ENCODE peak calls at places on chromosome 20, in five cellular contexts. One of them, this sample, is unnamed.
A peak's percentile ranks its signal among the peaks of the same experiment; 100 is the strongest.

GRCh38 chr20:3651204-3651970 is 11.8 kb downstream of the GFRA4 start:
- DNase-seq in AG09309: no peak
- DNase-seq in astrocyte: no peak
- DNase-seq in epithelial cell of esophagus: no peak
- DNase-seq in lung: no peak
- DNase-seq in this sample: no peak

GRCh38 chr20:38732981-38733380 is 8.7 kb downstream of the SLC32A1 start:
- DNase-seq in epithelial cell of esophagus: no peak
- DNase-seq in lung: no peak
- DNase-seq in astrocyte: no peak
- DNase-seq in AG09309: no peak
- DNase-seq in this sample: no peak

GRCh38 chr20:36467076-36467999 is 74.0 kb upstream of the MYL9 start:
- DNase-seq in lung: peak; percentile 52
- DNase-seq in AG09309: no peak
- DNase-seq in astrocyte: no peak
- DNase-seq in epithelial cell of esophagus: peak; percentile 83
- DNase-seq in this sample: no peak

GRCh38 chr20:59598625-59599310 is 5.6 kb upstream of the PHACTR3 start:
- DNase-seq in AG09309: no peak
- DNase-seq in astrocyte: no peak
- DNase-seq in lung: no peak
- DNase-seq in epithelial cell of esophagus: peak; percentile 37
- DNase-seq in this sample: no peak

GRCh38 chr20:19838981-19839576 is 81.0 kb downstream of the RIN2 start:
- DNase-seq in lung: no peak
- DNase-seq in epithelial cell of esophagus: no peak
- DNase-seq in astrocyte: no peak
- DNase-seq in AG09309: no peak
- DNase-seq in this sample: no peak

GRCh38 chr20:41631826-41632225 is 13.6 kb upstream of the CHD6 start:
- DNase-seq in lung: no peak
- DNase-seq in AG09309: peak; percentile 33
- DNase-seq in astrocyte: peak; percentile 84
- DNase-seq in epithelial cell of esophagus: no peak
- DNase-seq in this sample: no peak

GRCh38 chr20:8043687-8044278 is 24.2 kb upstream of the TMX4 start:
- DNase-seq in lung: no peak
- DNase-seq in astrocyte: peak; percentile 23
- DNase-seq in epithelial cell of esophagus: peak; percentile 72
- DNase-seq in AG09309: peak; percentile 24
- DNase-seq in this sample: no peak

GRCh38 chr20:44637490-44638372 is 13.8 kb downstream of the ADA start:
- DNase-seq in epithelial cell of esophagus: no peak
- DNase-seq in AG09309: no peak
- DNase-seq in lung: no peak
- DNase-seq in astrocyte: no peak
- DNase-seq in this sample: no peak

GRCh38 chr20:42701948-42702347 is 487.8 kb downstream of the PTPRT start:
- DNase-seq in astrocyte: no peak
- DNase-seq in lung: no peak
- DNase-seq in AG09309: no peak
- DNase-seq in epithelial cell of esophagus: no peak
- DNase-seq in this sample: no peak

GRCh38 chr20:26163890-26164289 is 467.2 kb upstream of the ZNF337 start:
- DNase-seq in epithelial cell of esophagus: peak; percentile 27
- DNase-seq in AG09309: peak; percentile 55
- DNase-seq in astrocyte: peak; percentile 95
- DNase-seq in lung: no peak
- DNase-seq in this sample: peak; percentile 75

GRCh38 chr20:31606928-31607639 is 2.0 kb downstream of the ID1 start:
- DNase-seq in lung: peak; percentile 39
- DNase-seq in epithelial cell of esophagus: peak; percentile 63
- DNase-seq in AG09309: no peak
- DNase-seq in astrocyte: peak; percentile 81
- DNase-seq in this sample: no peak

GRCh38 chr20:19781235-19781634 is 23.2 kb downstream of the RIN2 start:
- DNase-seq in lung: no peak
- DNase-seq in AG09309: no peak
- DNase-seq in astrocyte: no peak
- DNase-seq in epithelial cell of esophagus: no peak
- DNase-seq in this sample: no peak

GRCh38 chr20:4050581-4050980 is 35.2 kb upstream of the RNF24 start:
- DNase-seq in lung: no peak
- DNase-seq in epithelial cell of esophagus: no peak
- DNase-seq in AG09309: no peak
- DNase-seq in astrocyte: no peak
- DNase-seq in this sample: no peak

GRCh38 chr20:32482251-32483220 is 102.6 kb downstream of the NOL4L start:
- DNase-seq in AG09309: no peak
- DNase-seq in lung: no peak
- DNase-seq in astrocyte: no peak
- DNase-seq in epithelial cell of esophagus: peak; percentile 30
- DNase-seq in this sample: no peak

GRCh38 chr20:3233991-3234498 is 4.9 kb downstream of the SLC4A11 start:
- DNase-seq in epithelial cell of esophagus: no peak
- DNase-seq in lung: no peak
- DNase-seq in astrocyte: no peak
- DNase-seq in AG09309: no peak
- DNase-seq in this sample: no peak

GRCh38 chr20:18717062-18717461 is 96.5 kb upstream of the SCP2D1 start:
- DNase-seq in AG09309: no peak
- DNase-seq in astrocyte: no peak
- DNase-seq in epithelial cell of esophagus: no peak
- DNase-seq in lung: no peak
- DNase-seq in this sample: no peak

GRCh38 chr20:63538204-63539091 is 1.3 kb upstream of the PTK6 start:
- DNase-seq in lung: peak; percentile 81
- DNase-seq in epithelial cell of esophagus: peak; percentile 75
- DNase-seq in AG09309: no peak
- DNase-seq in astrocyte: no peak
- DNase-seq in this sample: no peak
- H3K4me3 ChIP-seq in lung: no peak overlapping the region
- H3K4me3 ChIP-seq in epithelial cell of esophagus: no peak overlapping the region
- H3K4me3 ChIP-seq in AG09309: peak overlapping the region; percentile 26
- H3K4me3 ChIP-seq in astrocyte: no peak overlapping the region
- H3K4me3 ChIP-seq in this sample: peak overlapping the region; percentile 44

DNA sequence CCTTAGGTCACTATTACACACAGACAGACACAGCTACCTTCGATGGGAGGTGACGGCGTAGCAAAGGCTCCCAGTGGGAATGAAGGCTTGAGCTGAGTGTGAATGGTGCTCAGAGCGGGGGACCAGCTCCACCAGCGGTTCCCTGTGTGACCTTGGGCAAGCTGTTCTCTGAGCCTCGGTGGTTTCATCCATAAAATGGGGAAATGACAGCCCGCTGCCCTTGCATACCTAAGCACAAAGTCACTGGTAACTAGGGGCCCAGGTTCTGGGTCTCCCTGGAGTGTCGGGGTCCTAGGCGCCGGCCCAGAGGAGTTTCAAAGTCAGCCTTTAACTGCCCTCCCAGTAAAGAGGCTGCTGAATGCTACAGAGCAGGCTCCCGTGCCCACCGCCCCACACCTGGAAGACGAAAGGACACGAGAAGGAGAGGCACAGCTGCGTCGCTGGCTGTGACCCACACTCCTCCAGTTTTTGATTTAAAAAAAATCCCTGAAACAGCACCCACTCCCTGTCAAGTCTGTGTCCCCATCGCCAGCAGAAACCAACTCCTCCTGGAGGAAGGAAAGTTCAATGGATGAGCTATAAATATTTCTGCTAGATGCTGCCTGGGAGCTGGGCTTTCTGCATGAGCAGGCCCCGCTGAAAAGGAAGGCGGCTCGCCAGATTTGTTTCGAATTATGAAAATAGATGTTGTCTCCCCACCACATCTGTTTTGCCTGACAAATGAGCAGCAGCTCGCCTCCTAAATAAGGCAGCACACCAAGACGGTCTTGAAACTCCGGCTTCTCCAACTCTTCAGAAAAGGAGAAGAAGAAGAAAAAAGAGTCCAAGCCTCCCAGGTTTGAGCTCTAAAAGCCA is 27.4 kb downstream of the PMEPA1 start:
- DNase-seq in AG09309: no peak
- DNase-seq in lung: no peak
- DNase-seq in epithelial cell of esophagus: no peak
- DNase-seq in astrocyte: no peak
- DNase-seq in this sample: no peak
- H3K4me3 ChIP-seq in AG09309: no peak overlapping the region
- H3K4me3 ChIP-seq in lung: no peak overlapping the region
- H3K4me3 ChIP-seq in epithelial cell of esophagus: no peak overlapping the region
- H3K4me3 ChIP-seq in astrocyte: no peak overlapping the region
- H3K4me3 ChIP-seq in this sample: no peak overlapping the region

GRCh38 chr20:51526754-51527153 is 15.8 kb downstream of the NFATC2 start:
- DNase-seq in astrocyte: no peak
- DNase-seq in AG09309: no peak
- DNase-seq in lung: no peak
- DNase-seq in epithelial cell of esophagus: no peak
- DNase-seq in this sample: no peak

GRCh38 chr20:51529758-51530157 is 12.8 kb downstream of the NFATC2 start:
- DNase-seq in AG09309: no peak
- DNase-seq in lung: no peak
- DNase-seq in epithelial cell of esophagus: no peak
- DNase-seq in astrocyte: no peak
- DNase-seq in this sample: no peak

GRCh38 chr20:51531141-51531710 is 11.3 kb downstream of the NFATC2 start:
- DNase-seq in astrocyte: peak; percentile 39
- DNase-seq in epithelial cell of esophagus: peak; percentile 97
- DNase-seq in AG09309: no peak
- DNase-seq in lung: no peak
- DNase-seq in this sample: no peak

GRCh38 chr20:51528263-51529026 is 14.1 kb downstream of the NFATC2 start:
- DNase-seq in lung: no peak
- DNase-seq in epithelial cell of esophagus: no peak
- DNase-seq in astrocyte: no peak
- DNase-seq in AG09309: no peak
- DNase-seq in this sample: no peak

DNA sequence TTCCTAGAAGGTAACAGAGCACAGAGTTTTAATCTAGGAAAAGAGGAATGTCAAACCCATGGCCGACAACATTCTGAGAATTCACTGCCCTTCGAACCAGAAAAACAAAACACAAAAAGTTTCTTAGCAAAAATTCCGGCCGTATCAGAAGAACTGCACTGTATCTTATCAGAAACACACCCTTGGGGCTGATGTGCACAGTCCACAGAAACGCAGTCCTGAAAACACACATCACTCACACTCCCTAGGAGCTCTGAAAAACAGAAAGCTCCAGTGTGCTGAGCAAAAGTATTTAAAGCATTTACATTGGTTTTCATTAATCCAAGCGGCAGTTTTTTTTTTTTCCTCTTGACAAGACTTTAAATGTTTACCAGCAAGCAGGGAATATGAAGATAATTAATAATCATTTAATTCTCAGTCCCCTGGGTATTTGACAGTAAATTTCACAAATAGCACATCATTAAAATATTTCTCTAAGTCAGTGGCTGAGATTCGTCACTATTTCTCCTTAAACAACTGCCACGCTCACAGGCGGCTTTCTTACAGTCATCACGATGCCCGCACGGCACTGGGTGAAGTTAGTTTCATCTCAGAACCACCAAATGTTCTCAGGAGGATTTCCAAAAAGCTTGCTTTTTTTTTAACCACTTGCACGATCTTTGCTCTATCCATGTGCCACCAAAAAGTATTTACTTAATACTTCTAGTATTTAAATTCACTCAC is 13.3 kb downstream of the NFATC2 start:
- DNase-seq in astrocyte: peak; percentile 48
- DNase-seq in AG09309: peak; percentile 44
- DNase-seq in lung: no peak
- DNase-seq in epithelial cell of esophagus: no peak
- DNase-seq in this sample: no peak
- H3K4me3 ChIP-seq in astrocyte: no peak overlapping the region
- H3K4me3 ChIP-seq in AG09309: no peak overlapping the region
- H3K4me3 ChIP-seq in lung: no peak overlapping the region
- H3K4me3 ChIP-seq in epithelial cell of esophagus: no peak overlapping the region
- H3K4me3 ChIP-seq in this sample: peak overlapping the region; percentile 24

DNA sequence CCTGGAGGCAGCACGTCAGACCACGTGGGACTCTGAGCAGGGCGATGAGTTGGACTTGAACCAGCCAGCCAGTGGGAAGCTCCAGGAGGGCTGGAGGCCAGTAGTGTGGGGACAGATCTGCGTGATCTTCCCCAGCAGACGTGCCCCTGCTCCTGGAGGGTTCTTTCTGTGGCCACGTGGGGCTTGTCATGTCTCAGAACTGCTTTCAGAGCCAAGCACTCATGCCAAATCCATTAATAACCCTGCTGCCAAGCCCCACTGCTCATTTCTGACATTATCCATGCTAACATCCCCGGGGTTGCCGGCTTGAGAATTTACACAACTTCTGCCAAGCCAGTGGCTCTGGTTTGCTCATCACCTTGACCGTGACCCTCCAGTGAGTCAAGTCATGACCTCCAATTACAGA is 38.3 kb downstream of the SIRPA start:
- DNase-seq in epithelial cell of esophagus: peak; percentile 37
- DNase-seq in lung: peak; percentile 42
- DNase-seq in AG09309: peak; percentile 33
- DNase-seq in astrocyte: peak; percentile 48
- DNase-seq in this sample: no peak
- H3K4me3 ChIP-seq in epithelial cell of esophagus: no peak overlapping the region
- H3K4me3 ChIP-seq in lung: no peak overlapping the region
- H3K4me3 ChIP-seq in AG09309: no peak overlapping the region
- H3K4me3 ChIP-seq in astrocyte: no peak overlapping the region
- H3K4me3 ChIP-seq in this sample: no peak overlapping the region

DNA sequence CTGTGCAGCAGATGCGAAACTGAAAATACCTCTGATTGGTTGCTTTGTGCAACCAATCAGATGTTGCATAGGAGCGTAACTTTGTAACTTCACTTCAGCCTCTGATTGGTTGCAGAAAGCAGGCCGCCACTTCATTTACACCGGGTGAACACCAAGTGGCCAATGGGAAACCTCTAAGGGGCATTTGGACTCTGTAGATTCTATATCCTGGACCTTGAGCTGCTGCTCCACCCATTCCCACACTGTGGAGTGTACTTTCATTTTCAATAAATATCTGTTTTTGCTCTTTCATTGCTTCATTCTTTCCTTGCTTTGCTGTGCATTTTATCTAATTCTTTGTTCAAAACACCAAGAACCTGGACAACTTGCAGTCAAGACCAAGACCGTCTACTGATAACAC is 14.1 kb upstream of the NXT1 start:
- DNase-seq in lung: no peak
- DNase-seq in epithelial cell of esophagus: no peak
- DNase-seq in AG09309: no peak
- DNase-seq in astrocyte: no peak
- DNase-seq in this sample: no peak
- H3K4me3 ChIP-seq in lung: no peak overlapping the region
- H3K4me3 ChIP-seq in epithelial cell of esophagus: no peak overlapping the region
- H3K4me3 ChIP-seq in AG09309: no peak overlapping the region
- H3K4me3 ChIP-seq in astrocyte: no peak overlapping the region
- H3K4me3 ChIP-seq in this sample: no peak overlapping the region

GRCh38 chr20:50146214-50146613 is 7.3 kb downstream of the PEDS1 start:
- DNase-seq in astrocyte: peak; percentile 75
- DNase-seq in lung: no peak
- DNase-seq in epithelial cell of esophagus: no peak
- DNase-seq in AG09309: no peak
- DNase-seq in this sample: no peak

GRCh38 chr20:50146732-50147662 is 6.5 kb downstream of the PEDS1 start:
- DNase-seq in AG09309: no peak
- DNase-seq in epithelial cell of esophagus: peak; percentile 96
- DNase-seq in astrocyte: peak; percentile 41
- DNase-seq in lung: peak; percentile 56
- DNase-seq in this sample: no peak

GRCh38 chr20:50152394-50153152 is 950 bp downstream of the PEDS1 start:
- DNase-seq in AG09309: no peak
- DNase-seq in lung: no peak
- DNase-seq in astrocyte: no peak
- DNase-seq in epithelial cell of esophagus: peak; percentile 85
- DNase-seq in this sample: no peak

GRCh38 chr20:50151034-50151743 is 2.3 kb downstream of the PEDS1 start:
- DNase-seq in astrocyte: no peak
- DNase-seq in epithelial cell of esophagus: peak; percentile 87
- DNase-seq in lung: peak; percentile 78
- DNase-seq in AG09309: no peak
- DNase-seq in this sample: no peak

GRCh38 chr20:50149481-50150254 is 3.9 kb downstream of the PEDS1 start:
- DNase-seq in epithelial cell of esophagus: no peak
- DNase-seq in astrocyte: no peak
- DNase-seq in AG09309: no peak
- DNase-seq in lung: no peak
- DNase-seq in this sample: no peak
- H3K4me3 ChIP-seq in epithelial cell of esophagus: peak overlapping the region; percentile 20
- H3K4me3 ChIP-seq in astrocyte: no peak overlapping the region
- H3K4me3 ChIP-seq in AG09309: no peak overlapping the region
- H3K4me3 ChIP-seq in lung: no peak overlapping the region
- H3K4me3 ChIP-seq in this sample: no peak overlapping the region

This sample was measured in AG04449.